ENCODE peak calls at places on chromosome 20, in four cellular contexts. T is psoas muscle, A is tibial artery, M is brain microvascular endothelial cell. H is an unnamed sample.
A peak's percentile ranks its signal among the peaks of the same experiment; 100 is the strongest.

GRCh38 chr20:25867776-25868649 is 171.4 kb upstream of the ZNF337 start:
- DNase-seq in T (peak; percentile 91), A (peak; percentile 75), M (peak; percentile 77), H (no peak)

GRCh38 chr20:9503530-9504251 is 10.7 kb upstream of the LAMP5 start:
- DNase-seq in A (no peak), M (peak; percentile 43), T (no peak), H (no peak)

GRCh38 chr20:53037621-53038020 is 65.5 kb downstream of the TSHZ2 start:
- DNase-seq in T (no peak), M (no peak), A (no peak), H (no peak)

GRCh38 chr20:9110365-9110764 is 41.5 kb downstream of the PLCB4 start:
- DNase-seq in A (no peak), M (no peak), T (no peak), H (no peak)

GRCh38 chr20:10921491-10922010 is 247.8 kb upstream of the JAG1 start:
- DNase-seq in M (no peak), A (no peak), T (no peak), H (no peak)

GRCh38 chr20:7742479-7742878 is 197.8 kb downstream of the HAO1 start:
- DNase-seq in A (no peak), M (peak; percentile 57), T (no peak), H (no peak)

GRCh38 chr20:40811660-40812414 is 122.8 kb upstream of the MAFB start:
- DNase-seq in T (no peak), M (no peak), A (no peak), H (no peak)

GRCh38 chr20:51487525-51488279 is 54.8 kb downstream of the NFATC2 start:
- DNase-seq in T (no peak), A (no peak), M (peak; percentile 94), H (no peak)

GRCh38 chr20:1005452-1006027 is 3.4 kb upstream of the RSPO4 start:
- DNase-seq in M (peak; percentile 30), T (no peak), A (no peak), H (peak; percentile 65)

DNA sequence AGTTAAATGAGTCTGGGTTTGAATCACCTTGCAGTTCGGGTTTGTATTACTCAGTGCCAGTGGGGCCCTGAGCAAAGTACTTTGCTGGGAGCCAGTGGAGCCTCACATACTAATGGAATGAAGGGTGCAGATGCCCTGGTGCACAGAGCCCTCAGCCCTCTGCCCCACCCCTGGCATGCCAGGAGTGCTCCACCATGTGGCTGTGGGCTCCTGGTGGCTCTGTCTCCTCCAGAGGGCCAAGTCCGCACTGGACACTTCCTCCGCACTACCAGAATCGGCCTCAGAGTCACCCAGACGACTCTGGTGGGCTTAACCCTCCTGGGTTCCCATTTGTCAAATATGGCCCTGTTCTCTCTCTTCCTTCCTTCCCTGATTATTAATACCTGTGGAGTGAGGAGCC is 94.0 kb downstream of the STK35 start:
- DNase-seq in T (no peak), A (no peak), M (no peak), H (no peak)
- TF ChIP-seq CTCF in T (no peak), A (no peak), M (no peak), H (no peak)

DNA sequence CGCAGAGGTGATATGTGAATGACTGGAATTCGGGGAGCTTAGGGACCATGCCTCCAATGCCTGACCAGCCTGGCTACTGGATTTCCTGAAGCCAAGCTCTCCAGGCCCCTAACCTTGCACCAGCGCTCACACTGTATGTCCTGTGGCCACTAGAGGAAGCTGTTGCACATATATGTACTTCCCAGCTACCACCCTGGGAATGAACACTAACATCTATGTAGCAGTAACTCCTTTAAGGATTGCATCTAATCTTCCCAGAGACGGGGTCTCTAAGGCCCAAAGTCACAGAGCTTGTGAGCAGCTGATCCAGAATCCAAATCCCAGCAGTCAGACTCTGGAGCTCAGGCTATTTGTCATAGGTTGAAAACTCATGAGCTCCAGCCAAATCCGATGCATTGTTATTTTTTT is 20.4 kb upstream of the BPIFB1 start:
- DNase-seq in M (peak; percentile 52), T (no peak), A (no peak), H (no peak)
- TF ChIP-seq CTCF in M (peak; percentile 80), T (no peak), A (no peak), H (peak; percentile 16)

DNA sequence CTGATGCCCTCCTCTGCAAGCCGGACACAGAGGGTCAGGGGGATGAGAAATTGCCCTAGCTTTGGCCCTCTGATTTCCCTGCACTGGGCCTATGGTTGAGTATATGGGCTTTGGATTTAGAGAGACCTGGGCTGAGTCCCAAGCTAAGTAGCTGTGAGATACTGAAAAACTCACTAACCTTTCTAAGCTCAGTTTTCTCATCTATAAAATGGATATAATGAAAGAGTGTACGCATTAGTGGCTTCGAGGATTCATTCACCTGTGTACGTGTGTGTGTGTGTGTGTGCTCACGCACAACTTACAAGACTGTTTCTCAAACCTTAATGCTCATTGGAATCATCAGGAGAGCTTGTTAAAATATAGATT is 12.7 kb upstream of the RBPJL start:
- DNase-seq in M (no peak), A (no peak), T (no peak), H (peak; percentile 8)
- TF ChIP-seq CTCF in M (no peak), A (no peak), T (no peak), H (no peak)

GRCh38 chr20:62209850-62210495 is 10.1 kb downstream of the HRH3 start:
- DNase-seq in A (no peak), T (no peak), M (no peak), H (peak; percentile 30)

GRCh38 chr20:62211216-62211615 is 8.9 kb downstream of the HRH3 start:
- DNase-seq in M (no peak), T (no peak), A (no peak), H (no peak)

GRCh38 chr20:62210496-62210855 is 9.6 kb downstream of the HRH3 start:
- DNase-seq in M (no peak), T (no peak), A (no peak), H (no peak)

GRCh38 chr20:62208061-62208804 is 11.8 kb downstream of the HRH3 start:
- DNase-seq in M (no peak), T (no peak), A (no peak), H (no peak)

DNA sequence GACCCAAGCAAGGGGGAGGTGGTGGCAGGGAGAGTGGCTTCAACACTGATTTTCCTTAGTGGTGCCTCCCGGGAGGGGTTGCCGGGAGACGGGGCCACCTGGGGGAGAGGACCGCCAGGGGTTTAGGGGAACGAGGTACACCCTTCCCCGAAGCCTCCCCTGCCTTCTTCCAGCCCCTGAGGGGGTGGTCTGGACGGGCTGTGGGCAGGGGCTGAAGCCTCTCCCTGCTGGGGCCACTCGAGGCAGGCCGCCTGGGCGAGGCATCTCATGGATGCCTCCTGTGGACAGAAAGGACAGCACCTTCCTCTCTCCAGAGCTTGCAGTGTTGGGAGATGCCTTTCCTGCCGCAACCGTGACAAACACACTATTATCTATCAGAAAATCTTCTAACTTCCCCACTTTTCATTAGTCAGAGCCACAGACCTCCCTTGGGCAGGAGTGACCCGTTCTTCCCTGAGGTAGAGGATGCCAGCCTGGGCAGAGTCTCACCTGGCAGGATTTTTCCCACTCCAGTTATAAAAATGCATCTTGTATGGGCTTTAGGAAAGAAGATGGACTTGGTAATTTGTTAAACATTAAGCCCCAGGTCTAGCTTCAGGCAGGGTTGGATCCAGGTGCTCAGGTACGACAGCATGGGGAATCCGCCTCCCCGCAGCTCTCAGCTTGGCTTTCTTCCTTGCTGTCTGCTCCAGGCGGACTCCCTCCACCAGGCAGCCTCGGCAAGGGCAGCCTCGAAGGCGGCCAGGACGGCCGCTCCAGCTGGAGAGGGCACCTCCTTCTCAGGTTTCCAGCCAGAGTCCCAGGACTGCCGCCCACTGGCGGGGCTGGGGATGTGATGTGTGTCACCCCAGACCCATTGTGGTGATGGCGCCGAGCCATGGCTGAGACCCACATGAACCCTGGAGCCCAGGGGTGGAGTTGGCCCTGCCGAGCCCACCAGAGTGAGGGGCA is 11.0 kb downstream of the HRH3 start:
- DNase-seq in T (peak; percentile 82), A (no peak), M (no peak), H (no peak)
- TF ChIP-seq CTCF in T (peak; percentile 41), A (no peak), M (peak; percentile 14), H (no peak)

GRCh38 chr20:45550765-45551164 is 3.6 kb upstream of the EPPIN start:
- DNase-seq in A (no peak), T (no peak), M (no peak), H (no peak)

GRCh38 chr20:45547206-45547770 is at the start of gene EPPIN:
- DNase-seq in T (no peak), M (no peak), A (no peak), H (no peak)

GRCh38 chr20:45548410-45548809 is 1.2 kb upstream of the EPPIN start:
- DNase-seq in T (no peak), M (no peak), A (no peak), H (no peak)

GRCh38 chr20:45545351-45545750 is 1.9 kb downstream of the EPPIN start:
- DNase-seq in M (no peak), A (no peak), T (no peak), H (no peak)

DNA sequence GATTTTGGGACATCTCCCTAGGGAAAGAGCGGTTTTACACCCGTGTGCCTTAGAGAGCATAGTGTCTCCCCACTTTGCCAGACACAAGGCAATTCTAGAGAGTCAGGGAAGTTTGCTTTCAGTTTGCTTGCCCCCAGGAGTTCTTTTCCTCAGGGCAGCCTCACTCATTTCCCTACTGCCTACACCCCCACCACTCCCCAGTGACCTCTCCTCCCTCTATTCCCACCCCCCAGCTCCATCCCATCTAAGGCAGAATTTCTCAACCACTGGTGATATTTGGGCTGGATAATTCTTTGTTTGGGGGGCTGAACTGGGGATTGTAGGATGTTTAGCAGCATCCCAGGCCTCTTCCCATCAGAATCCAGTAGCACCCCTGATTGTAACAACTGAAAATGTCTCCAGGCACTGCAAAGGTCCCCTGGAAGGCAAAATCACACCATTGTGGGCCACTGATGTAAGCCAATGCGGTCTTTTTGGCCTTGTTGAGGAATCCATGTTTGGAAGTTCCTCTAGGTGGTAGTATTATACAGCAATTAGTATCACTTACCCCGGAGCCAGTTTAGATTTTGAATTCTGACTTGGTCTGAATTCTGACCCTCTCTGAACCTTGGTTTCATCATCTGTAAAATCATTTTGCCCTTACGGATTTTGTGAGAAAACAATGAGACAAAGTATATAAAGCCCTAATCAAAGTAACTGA is 1.3 kb downstream of the EPPIN start:
- DNase-seq in A (no peak), M (peak; percentile 0), T (no peak), H (peak; percentile 10)
- TF ChIP-seq CTCF in A (peak; percentile 17), M (peak; percentile 50), T (peak; percentile 23), H (no peak)

DNA sequence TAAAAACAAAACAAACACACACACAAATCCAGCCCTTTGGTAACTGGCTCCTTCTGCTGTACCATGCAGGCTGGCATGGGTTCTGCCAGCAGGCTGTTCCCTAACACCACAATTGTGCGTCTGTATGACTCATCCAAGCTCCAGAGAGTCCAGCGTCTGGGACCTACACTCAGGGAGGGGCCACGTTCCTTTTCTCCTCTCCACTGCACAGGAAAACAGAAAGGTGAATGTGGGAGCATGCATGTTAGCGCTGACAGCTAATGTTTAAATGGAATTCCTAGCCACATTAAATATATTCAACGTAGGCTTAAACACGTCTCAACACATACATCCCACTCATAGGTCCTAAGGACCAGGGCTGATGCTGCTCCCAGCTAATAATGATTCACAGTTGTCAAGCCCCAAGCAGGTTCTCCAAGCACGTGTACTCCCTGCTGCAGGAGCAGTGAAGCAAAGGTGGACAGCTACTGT is 20.7 kb downstream of the MAP1LC3A start:
- DNase-seq in M (peak; percentile 77), T (peak; percentile 82), A (peak; percentile 55), H (no peak)
- TF ChIP-seq CTCF in M (peak; percentile 85), T (peak; percentile 55), A (peak; percentile 60), H (no peak)

GRCh38 chr20:58650776-58651547 is at the start of gene STX16:
- DNase-seq in T (peak; percentile 95), A (peak; percentile 87), M (peak; percentile 79), H (peak; percentile 96)

GRCh38 chr20:58647814-58648501 is 3.1 kb upstream of the STX16 start:
- DNase-seq in A (peak; percentile 24), T (no peak), M (no peak), H (no peak)

GRCh38 chr20:58651548-58651822 is 402 bp downstream of the STX16 start:
- DNase-seq in T (no peak), M (no peak), A (no peak), H (no peak)

GRCh38 chr20:58650181-58650775 is 805 bp upstream of the STX16 start:
- DNase-seq in T (no peak), A (no peak), M (no peak), H (peak; percentile 84)

GRCh38 chr20:58649288-58650180 is 1.5 kb upstream of the STX16 start:
- DNase-seq in A (peak; percentile 23), M (no peak), T (peak; percentile 56), H (peak; percentile 48)
- TF ChIP-seq CTCF in A (no peak), M (no peak), T (no peak), H (no peak)